ENCODE peak calls at places on chromosomes 4 and X, in seven cellular contexts. One of them, this sample, is unnamed.
A peak's percentile ranks its signal among the peaks of the same experiment; 100 is the strongest.

GRCh38 chrX:95056901-95057300 is 1382.9 kb downstream of the FAM133A start:
- DNase-seq in neural progenitor cell: peak; percentile 27
- DNase-seq in K562: no peak
- DNase-seq in GM23248: peak; percentile 36
- DNase-seq in PC-3: peak; percentile 46
- DNase-seq in fibroblast of lung: peak; percentile 37
- DNase-seq in neuronal stem cell: no peak
- DNase-seq in this sample: no peak

GRCh38 chrX:13099121-13099520 is 54.7 kb upstream of the FAM9C start:
- DNase-seq in neural progenitor cell: no peak
- DNase-seq in K562: no peak
- DNase-seq in GM23248: no peak
- DNase-seq in PC-3: peak; percentile 4
- DNase-seq in fibroblast of lung: no peak
- DNase-seq in neuronal stem cell: no peak
- DNase-seq in this sample: no peak

GRCh38 chrX:42955349-42955748 is 177.4 kb upstream of the PPP1R2C start:
- DNase-seq in neural progenitor cell: no peak
- DNase-seq in K562: no peak
- DNase-seq in GM23248: no peak
- DNase-seq in PC-3: no peak
- DNase-seq in fibroblast of lung: no peak
- DNase-seq in neuronal stem cell: no peak
- DNase-seq in this sample: no peak

GRCh38 chr4:169272265-169272886 is 1.6 kb upstream of the SH3RF1 start:
- DNase-seq in neural progenitor cell: no peak
- DNase-seq in K562: no peak
- DNase-seq in GM23248: peak; percentile 86
- DNase-seq in PC-3: peak; percentile 71
- DNase-seq in fibroblast of lung: peak; percentile 87
- DNase-seq in neuronal stem cell: no peak
- DNase-seq in this sample: no peak

GRCh38 chr4:6421397-6421796 is 51.0 kb downstream of the PPP2R2C start:
- DNase-seq in neural progenitor cell: no peak
- DNase-seq in K562: peak; percentile 16
- DNase-seq in GM23248: no peak
- DNase-seq in PC-3: no peak
- DNase-seq in fibroblast of lung: no peak
- DNase-seq in neuronal stem cell: no peak
- DNase-seq in this sample: peak; percentile 63

GRCh38 chr4:8940792-8941491 is 69.3 kb upstream of the HMX1 start:
- DNase-seq in neural progenitor cell: peak; percentile 23
- DNase-seq in K562: peak; percentile 19
- DNase-seq in GM23248: no peak
- DNase-seq in PC-3: peak; percentile 49
- DNase-seq in fibroblast of lung: no peak
- DNase-seq in neuronal stem cell: no peak
- DNase-seq in this sample: no peak

GRCh38 chr4:139833131-139833930 is 167.7 kb downstream of the MGST2 start:
- DNase-seq in neural progenitor cell: no peak
- DNase-seq in K562: no peak
- DNase-seq in GM23248: peak; percentile 59
- DNase-seq in PC-3: no peak
- DNase-seq in fibroblast of lung: no peak
- DNase-seq in neuronal stem cell: no peak
- DNase-seq in this sample: no peak

GRCh38 chr4:145909773-145910172 is 28.9 kb downstream of the ZNF827 start:
- DNase-seq in neural progenitor cell: no peak
- DNase-seq in K562: no peak
- DNase-seq in GM23248: peak; percentile 10
- DNase-seq in PC-3: peak; percentile 50
- DNase-seq in fibroblast of lung: no peak
- DNase-seq in neuronal stem cell: no peak
- DNase-seq in this sample: no peak

GRCh38 chrX:154840856-154841255 is 6.4 kb upstream of the SMIM9 start:
- DNase-seq in neural progenitor cell: no peak
- DNase-seq in K562: peak; percentile 63
- DNase-seq in GM23248: peak; percentile 64
- DNase-seq in PC-3: peak; percentile 67
- DNase-seq in fibroblast of lung: peak; percentile 38
- DNase-seq in neuronal stem cell: no peak
- DNase-seq in this sample: no peak

GRCh38 chr4:52841707-52842456 is 20.2 kb upstream of the RASL11B start:
- DNase-seq in neural progenitor cell: peak; percentile 22
- DNase-seq in K562: no peak
- DNase-seq in GM23248: no peak
- DNase-seq in PC-3: no peak
- DNase-seq in fibroblast of lung: peak; percentile 76
- DNase-seq in neuronal stem cell: no peak
- DNase-seq in this sample: no peak

GRCh38 chr4:54005475-54005874 is 58.9 kb downstream of the CHIC2 start:
- DNase-seq in neural progenitor cell: no peak
- DNase-seq in K562: no peak
- DNase-seq in GM23248: peak; percentile 64
- DNase-seq in PC-3: no peak
- DNase-seq in fibroblast of lung: peak; percentile 22
- DNase-seq in neuronal stem cell: no peak
- DNase-seq in this sample: no peak

GRCh38 chr4:118729287-118730286 is 44.4 kb downstream of the METTL14 start:
- DNase-seq in neural progenitor cell: no peak
- DNase-seq in K562: no peak
- DNase-seq in GM23248: peak; percentile 84
- DNase-seq in PC-3: no peak
- DNase-seq in fibroblast of lung: peak; percentile 82
- DNase-seq in neuronal stem cell: no peak
- DNase-seq in this sample: no peak

GRCh38 chr4:6844986-6845385 is 62.5 kb downstream of the KIAA0232 start:
- DNase-seq in neural progenitor cell: peak; percentile 51
- DNase-seq in K562: peak; percentile 62
- DNase-seq in GM23248: no peak
- DNase-seq in PC-3: no peak
- DNase-seq in fibroblast of lung: no peak
- DNase-seq in neuronal stem cell: no peak
- DNase-seq in this sample: no peak

GRCh38 chr4:124104101-124104500 is 608.4 kb downstream of the ANKRD50 start:
- DNase-seq in neural progenitor cell: no peak
- DNase-seq in K562: no peak
- DNase-seq in GM23248: no peak
- DNase-seq in PC-3: peak; percentile 43
- DNase-seq in fibroblast of lung: no peak
- DNase-seq in neuronal stem cell: no peak
- DNase-seq in this sample: no peak
- H3K27ac ChIP-seq in neural progenitor cell: no peak overlapping the region
- H3K27ac ChIP-seq in K562: no peak overlapping the region
- H3K27ac ChIP-seq in GM23248: no peak overlapping the region
- H3K27ac ChIP-seq in PC-3: no peak overlapping the region
- H3K27ac ChIP-seq in fibroblast of lung: no peak overlapping the region
- H3K27ac ChIP-seq in neuronal stem cell: no peak overlapping the region
- H3K27ac ChIP-seq in this sample: no peak overlapping the region

GRCh38 chr4:113682730-113683129 is 78.8 kb downstream of the CAMK2D start:
- DNase-seq in neural progenitor cell: no peak
- DNase-seq in K562: no peak
- DNase-seq in GM23248: peak; percentile 80
- DNase-seq in PC-3: peak; percentile 70
- DNase-seq in fibroblast of lung: peak; percentile 77
- DNase-seq in neuronal stem cell: no peak
- DNase-seq in this sample: no peak
- H3K4me3 ChIP-seq in neural progenitor cell: no peak overlapping the region
- H3K4me3 ChIP-seq in K562: no peak overlapping the region
- H3K4me3 ChIP-seq in GM23248: no peak overlapping the region
- H3K4me3 ChIP-seq in PC-3: no peak overlapping the region
- H3K4me3 ChIP-seq in fibroblast of lung: no peak overlapping the region
- H3K4me3 ChIP-seq in neuronal stem cell: no peak overlapping the region
- H3K4me3 ChIP-seq in this sample: no peak overlapping the region

DNA sequence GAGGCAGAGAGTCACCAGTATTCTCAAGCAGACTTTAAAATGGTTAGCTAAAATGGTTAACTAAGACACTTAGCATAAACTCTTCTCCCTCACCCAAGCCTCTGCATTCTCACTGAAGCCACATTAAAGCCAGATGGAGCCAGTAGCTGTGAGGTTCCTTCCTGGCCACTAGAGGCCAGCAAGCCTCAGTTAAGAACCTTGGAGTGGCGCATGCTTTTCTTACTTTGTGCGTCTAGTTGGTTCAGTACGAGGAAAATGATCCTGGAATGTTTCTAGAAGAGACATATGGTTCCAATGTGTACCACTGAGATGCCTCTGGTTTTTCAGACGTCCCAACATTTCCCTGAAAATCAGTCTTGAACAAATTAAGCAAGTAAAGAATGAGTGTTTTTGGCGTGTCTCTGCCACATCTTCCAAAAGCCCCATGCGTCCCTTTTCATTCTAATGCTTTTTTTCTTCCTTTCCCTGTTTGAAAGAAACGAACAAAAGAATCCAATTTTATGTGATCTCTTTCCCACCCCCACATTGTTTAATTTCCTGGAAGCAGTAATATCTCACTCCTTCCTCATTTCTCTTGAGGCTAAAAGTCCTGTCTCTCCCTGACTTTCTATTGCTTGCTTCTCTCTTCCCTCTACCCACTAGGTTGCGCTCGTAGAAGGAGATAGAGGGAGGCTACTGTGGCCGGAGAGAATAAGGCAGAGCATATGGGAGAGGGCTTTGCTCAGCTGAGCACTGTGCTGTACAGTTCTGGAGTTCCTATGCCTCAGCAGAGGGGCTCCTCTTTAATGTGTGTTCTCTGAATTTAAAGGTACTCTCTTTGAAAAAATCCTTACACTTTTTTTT is 82.9 kb upstream of the TAB3 start:
- DNase-seq in neural progenitor cell: peak; percentile 56
- DNase-seq in K562: peak; percentile 14
- DNase-seq in GM23248: peak; percentile 66
- DNase-seq in PC-3: peak; percentile 61
- DNase-seq in fibroblast of lung: peak; percentile 29
- DNase-seq in neuronal stem cell: peak; percentile 9
- DNase-seq in this sample: no peak
- H3K9ac ChIP-seq in neural progenitor cell: no peak overlapping the region
- H3K9ac ChIP-seq in K562: no peak overlapping the region
- H3K9ac ChIP-seq in GM23248: peak overlapping the region; percentile 10
- H3K9ac ChIP-seq in PC-3: no peak overlapping the region
- H3K9ac ChIP-seq in fibroblast of lung: no peak overlapping the region
- H3K9ac ChIP-seq in neuronal stem cell: no peak overlapping the region
- H3K9ac ChIP-seq in this sample: no peak overlapping the region

DNA sequence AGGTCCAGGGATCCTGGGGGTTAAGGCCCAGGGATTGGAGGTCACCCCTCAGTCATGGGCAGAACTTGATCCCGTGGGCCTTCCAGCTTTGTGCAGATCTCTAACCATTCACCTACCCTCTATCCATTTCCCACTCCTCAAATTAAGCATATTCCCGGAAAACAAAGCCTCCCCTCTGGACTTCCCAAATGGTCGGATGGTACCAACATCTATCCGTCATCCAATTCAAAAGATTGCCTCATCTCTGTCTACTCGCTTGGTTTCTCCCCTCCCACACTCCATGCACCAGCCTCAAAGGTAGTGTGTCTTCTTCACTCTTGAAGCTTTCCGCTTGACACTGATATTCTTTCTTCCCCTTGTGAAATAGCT is 473 bp upstream of the BCLAF3 start:
- DNase-seq in neural progenitor cell: no peak
- DNase-seq in K562: no peak
- DNase-seq in GM23248: no peak
- DNase-seq in PC-3: no peak
- DNase-seq in fibroblast of lung: no peak
- DNase-seq in neuronal stem cell: no peak
- DNase-seq in this sample: no peak
- H3K27ac ChIP-seq in neural progenitor cell: no peak overlapping the region
- H3K27ac ChIP-seq in K562: no peak overlapping the region
- H3K27ac ChIP-seq in GM23248: no peak overlapping the region
- H3K27ac ChIP-seq in PC-3: no peak overlapping the region
- H3K27ac ChIP-seq in fibroblast of lung: no peak overlapping the region
- H3K27ac ChIP-seq in neuronal stem cell: no peak overlapping the region
- H3K27ac ChIP-seq in this sample: peak overlapping the region; percentile 51

GRCh38 chr4:56505269-56506109 is at the start of gene ARL9:
- DNase-seq in neural progenitor cell: peak; percentile 80
- DNase-seq in K562: no peak
- DNase-seq in GM23248: peak; percentile 85
- DNase-seq in PC-3: peak; percentile 49
- DNase-seq in fibroblast of lung: peak; percentile 63
- DNase-seq in neuronal stem cell: peak; percentile 37
- DNase-seq in this sample: peak; percentile 78

GRCh38 chr4:56511098-56511497 is 5.5 kb downstream of the ARL9 start:
- DNase-seq in neural progenitor cell: no peak
- DNase-seq in K562: no peak
- DNase-seq in GM23248: no peak
- DNase-seq in PC-3: no peak
- DNase-seq in fibroblast of lung: no peak
- DNase-seq in neuronal stem cell: no peak
- DNase-seq in this sample: no peak

GRCh38 chr4:56512166-56512565 is 6.6 kb downstream of the ARL9 start:
- DNase-seq in neural progenitor cell: no peak
- DNase-seq in K562: no peak
- DNase-seq in GM23248: peak; percentile 73
- DNase-seq in PC-3: no peak
- DNase-seq in fibroblast of lung: peak; percentile 23
- DNase-seq in neuronal stem cell: no peak
- DNase-seq in this sample: no peak

GRCh38 chr4:56506110-56506705 is 617 bp downstream of the ARL9 start:
- DNase-seq in neural progenitor cell: peak; percentile 65
- DNase-seq in K562: no peak
- DNase-seq in GM23248: peak; percentile 10
- DNase-seq in PC-3: no peak
- DNase-seq in fibroblast of lung: peak; percentile 21
- DNase-seq in neuronal stem cell: peak; percentile 24
- DNase-seq in this sample: no peak
- H3K4me3 ChIP-seq in neural progenitor cell: peak overlapping the region; percentile 66
- H3K4me3 ChIP-seq in K562: no peak overlapping the region
- H3K4me3 ChIP-seq in GM23248: peak overlapping the region; percentile 89
- H3K4me3 ChIP-seq in PC-3: peak overlapping the region; percentile 60
- H3K4me3 ChIP-seq in fibroblast of lung: peak overlapping the region; percentile 73
- H3K4me3 ChIP-seq in neuronal stem cell: no peak overlapping the region
- H3K4me3 ChIP-seq in this sample: peak overlapping the region; percentile 41

GRCh38 chr4:90979551-90979950 is 852.4 kb downstream of the CCSER1 start:
- DNase-seq in neural progenitor cell: no peak
- DNase-seq in K562: no peak
- DNase-seq in GM23248: no peak
- DNase-seq in PC-3: no peak
- DNase-seq in fibroblast of lung: no peak
- DNase-seq in neuronal stem cell: no peak
- DNase-seq in this sample: no peak

GRCh38 chr4:90977726-90978125 is 850.5 kb downstream of the CCSER1 start:
- DNase-seq in neural progenitor cell: no peak
- DNase-seq in K562: no peak
- DNase-seq in GM23248: no peak
- DNase-seq in PC-3: peak; percentile 34
- DNase-seq in fibroblast of lung: no peak
- DNase-seq in neuronal stem cell: no peak
- DNase-seq in this sample: no peak

DNA sequence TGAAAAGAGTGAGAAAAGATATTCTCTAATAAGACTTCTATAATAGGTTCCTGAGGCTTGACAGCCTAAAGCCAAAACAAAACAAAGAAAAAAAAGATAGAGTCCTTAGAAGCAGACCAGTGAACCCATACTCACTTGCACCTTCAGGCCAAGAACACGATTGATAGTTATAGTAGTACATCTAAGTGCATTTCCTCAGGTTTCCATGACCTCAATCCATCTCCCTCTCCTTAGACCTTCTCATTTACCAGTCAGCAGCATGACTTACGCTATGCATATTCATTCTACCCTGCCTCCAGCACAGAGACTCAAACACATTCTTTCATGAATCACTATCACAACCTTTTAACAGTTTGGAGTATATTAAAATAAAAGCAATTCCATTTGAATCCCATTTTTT is 855.6 kb downstream of the CCSER1 start:
- DNase-seq in neural progenitor cell: no peak
- DNase-seq in K562: no peak
- DNase-seq in GM23248: no peak
- DNase-seq in PC-3: no peak
- DNase-seq in fibroblast of lung: no peak
- DNase-seq in neuronal stem cell: no peak
- DNase-seq in this sample: no peak
- H3K9ac ChIP-seq in neural progenitor cell: no peak overlapping the region
- H3K9ac ChIP-seq in K562: no peak overlapping the region
- H3K9ac ChIP-seq in GM23248: no peak overlapping the region
- H3K9ac ChIP-seq in PC-3: no peak overlapping the region
- H3K9ac ChIP-seq in fibroblast of lung: no peak overlapping the region
- H3K9ac ChIP-seq in neuronal stem cell: no peak overlapping the region
- H3K9ac ChIP-seq in this sample: no peak overlapping the region

This sample was measured in kidney.